ENCODE peak calls at places on chromosome 15, in seven cellular contexts. X is keratinocyte, E is Panc1, O is WERI-Rb-1, S is stomach, Z is mesendoderm, B is tibial artery. U is an unnamed sample.

GRCh38 chr15:74225928-74226327 is 10.2 kb upstream of the CCDC33 start:
- DNase-seq in O (no peak), B (no peak), X (no peak), Z (no peak), E (no peak), S (no peak), U (no peak)

GRCh38 chr15:99446565-99447496 is 119.0 kb upstream of the MEF2A start:
- DNase-seq in O (peak; percentile 89), E (no peak), S (peak; percentile 23), B (no peak), X (no peak), Z (no peak), U (no peak)

GRCh38 chr15:101128191-101128590 is 123.7 kb downstream of the CHSY1 start:
- DNase-seq in E (no peak), B (no peak), O (no peak), S (no peak), X (peak; percentile 32), Z (peak; percentile 70), U (peak; percentile 78)

GRCh38 chr15:35667908-35668307 is 121.9 kb upstream of the DPH6 start:
- DNase-seq in O (no peak), S (no peak), E (no peak), Z (peak; percentile 56), X (no peak), B (no peak), U (no peak)

GRCh38 chr15:40955930-40956542 is 2.8 kb downstream of the CHAC1 start:
- DNase-seq in E (no peak), Z (no peak), S (no peak), B (no peak), X (no peak), O (no peak), U (no peak)

GRCh38 chr15:70353606-70354259 is 256.0 kb upstream of the TLE3 start:
- DNase-seq in Z (no peak), O (no peak), E (no peak), S (peak; percentile 72), B (no peak), X (no peak), U (no peak)

GRCh38 chr15:74787251-74788041 is 5.6 kb downstream of the CSK start:
- DNase-seq in O (peak; percentile 79), Z (peak; percentile 93), S (peak; percentile 72), X (no peak), E (peak; percentile 24), B (peak; percentile 73), U (peak; percentile 42)

GRCh38 chr15:64897345-64897985 is 14.2 kb upstream of the ANKDD1A start:
- DNase-seq in X (no peak), Z (no peak), B (peak; percentile 80), E (no peak), S (peak; percentile 74), O (peak; percentile 76), U (no peak)

GRCh38 chr15:44199393-44199792 is 4.3 kb upstream of the FRMD5 start:
- DNase-seq in B (no peak), E (no peak), S (no peak), O (no peak), X (no peak), Z (no peak), U (no peak)

GRCh38 chr15:100885116-100885515 is 5.5 kb downstream of the ALDH1A3 start:
- DNase-seq in O (no peak), Z (no peak), B (no peak), E (no peak), S (no peak), X (no peak), U (no peak)

GRCh38 chr15:45630958-45631691 is 3.7 kb upstream of the SQOR start:
- DNase-seq in X (peak; percentile 90), E (no peak), S (no peak), O (no peak), B (peak; percentile 53), Z (peak; percentile 22), U (no peak)

GRCh38 chr15:98442379-98442833 is 205.9 kb upstream of the IGF1R start:
- DNase-seq in Z (peak; percentile 87), B (peak; percentile 66), X (peak; percentile 84), S (peak; percentile 60), E (peak; percentile 36), O (peak; percentile 51), U (peak; percentile 86)

GRCh38 chr15:74132681-74133070 is 2.3 kb downstream of the ISLR2 start:
- DNase-seq in B (no peak), E (no peak), S (no peak), X (peak; percentile 7), O (no peak), Z (peak; percentile 51), U (no peak)

GRCh38 chr15:101028772-101029438 is 109.7 kb downstream of the LRRK1 start:
- DNase-seq in X (no peak), E (no peak), O (peak; percentile 17), B (peak; percentile 9), S (peak; percentile 14), Z (no peak), U (no peak)

GRCh38 chr15:42146551-42147430 is 9.6 kb downstream of the PLA2G4F start:
- DNase-seq in S (peak; percentile 23), O (no peak), X (no peak), B (no peak), E (no peak), Z (no peak), U (no peak)

DNA sequence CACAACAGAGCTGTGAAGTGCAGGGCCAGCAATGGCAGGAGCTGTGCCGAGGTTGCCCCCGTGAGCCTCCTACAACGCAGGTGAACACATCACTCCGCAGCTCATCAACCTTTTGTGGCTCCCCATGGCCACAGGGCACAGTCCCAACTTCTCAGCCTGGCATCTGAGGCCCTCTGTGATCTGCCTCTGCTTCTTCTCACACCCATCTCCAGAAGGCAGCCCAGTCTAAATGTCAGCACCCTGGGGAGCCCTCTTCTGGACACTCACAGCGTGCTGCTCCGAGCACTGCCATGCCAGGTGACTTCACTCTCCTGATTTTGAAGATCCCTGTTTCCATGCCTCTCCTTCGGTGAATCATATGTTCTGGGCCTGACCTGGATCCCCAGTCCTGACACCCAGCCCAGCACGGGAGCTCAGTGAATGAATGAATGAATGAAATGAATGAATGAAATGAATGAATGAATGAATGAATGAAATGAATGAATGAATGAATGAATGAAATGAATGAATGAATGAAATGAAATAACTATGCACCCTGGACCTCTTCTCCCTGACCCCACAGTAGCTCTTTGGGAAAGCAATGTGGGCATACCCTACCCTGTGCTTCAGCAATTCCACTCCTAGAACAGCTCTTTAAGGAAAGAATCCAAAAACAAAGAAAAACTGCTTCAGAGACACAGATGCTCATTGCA is 17.9 kb upstream of the SKIC8 start:
- DNase-seq in X (peak; percentile 25), E (no peak), Z (no peak), B (no peak), S (peak; percentile 33), O (peak; percentile 51), U (no peak)
- H3K4me3 ChIP-seq in X (no peak overlapping the region), E (no peak overlapping the region), Z (no peak overlapping the region), B (no peak overlapping the region), S (no peak overlapping the region), O (no peak overlapping the region), U (no peak overlapping the region)

GRCh38 chr15:22902981-22903380 is 64.5 kb downstream of the NIPA2 start:
- DNase-seq in S (no peak), Z (no peak), O (no peak), X (no peak), E (no peak), B (no peak), U (no peak)
- H3K36me3 ChIP-seq in S (peaks cover 98% of the 10 kb centered on the region), Z (peaks cover 9% of the 10 kb centered on the region), O (no peaks in the 10 kb centered on the region), X (peaks cover 34% of the 10 kb centered on the region), E (peaks cover 3% of the 10 kb centered on the region), B (peaks cover 43% of the 10 kb centered on the region), U (peaks cover 50% of the 10 kb centered on the region)

GRCh38 chr15:49439678-49440375 is 16.8 kb downstream of the FGF7 start:
- DNase-seq in S (no peak), Z (no peak), O (no peak), X (no peak), B (no peak), E (no peak), U (peak; percentile 15)

GRCh38 chr15:49438970-49439631 is 16.1 kb downstream of the FGF7 start:
- DNase-seq in S (no peak), E (no peak), X (no peak), B (peak; percentile 36), Z (peak; percentile 37), O (no peak), U (no peak)

GRCh38 chr15:49436786-49437185 is 13.7 kb downstream of the FGF7 start:
- DNase-seq in E (no peak), O (no peak), B (no peak), Z (no peak), X (no peak), S (no peak), U (no peak)

GRCh38 chr15:49441816-49442215 is 18.8 kb downstream of the FGF7 start:
- DNase-seq in O (no peak), S (no peak), B (no peak), Z (no peak), X (no peak), E (no peak), U (no peak)
- H3K27ac ChIP-seq in O (no peak overlapping the region), S (no peak overlapping the region), B (no peak overlapping the region), Z (no peak overlapping the region), X (no peak overlapping the region), E (no peak overlapping the region), U (no peak overlapping the region)

GRCh38 chr15:92653366-92653765 is 2.2 kb downstream of the FAM174B start:
- DNase-seq in X (no peak), Z (no peak), E (no peak), B (no peak), S (no peak), O (no peak), U (no peak)

GRCh38 chr15:92653836-92654524 is 1.6 kb downstream of the FAM174B start:
- DNase-seq in S (peak; percentile 80), Z (peak; percentile 67), B (no peak), X (no peak), O (peak; percentile 59), E (no peak), U (no peak)

GRCh38 chr15:92655178-92655995 is at the start of gene FAM174B:
- DNase-seq in S (peak; percentile 69), B (no peak), E (no peak), X (no peak), O (peak; percentile 61), Z (peak; percentile 84), U (no peak)

GRCh38 chr15:92656089-92656488 is 514 bp upstream of the FAM174B start:
- DNase-seq in S (no peak), X (no peak), B (no peak), E (no peak), O (no peak), Z (peak; percentile 39), U (no peak)

GRCh38 chr15:92654662-92655061 is 913 bp downstream of the FAM174B start:
- DNase-seq in E (no peak), O (no peak), S (no peak), X (no peak), Z (no peak), B (no peak), U (no peak)
- H3K4me3 ChIP-seq in E (peak overlapping the region; percentile 51), O (peak overlapping the region; percentile 64), S (peak overlapping the region; percentile 63), X (no peak overlapping the region), Z (peak overlapping the region; percentile 12), B (peak overlapping the region; percentile 75), U (no peak overlapping the region)

GRCh38 chr15:62841891-62842559 is 200.5 kb upstream of the TPM1 start:
- DNase-seq in E (no peak), Z (no peak), O (no peak), B (no peak), X (no peak), S (no peak), U (no peak)
- H3K36me3 ChIP-seq in E (no peaks in the 10 kb centered on the region), Z (no peaks in the 10 kb centered on the region), O (peaks cover 8% of the 10 kb centered on the region), B (peaks cover 11% of the 10 kb centered on the region), X (peaks cover 14% of the 10 kb centered on the region), S (peaks cover 73% of the 10 kb centered on the region), U (peaks cover 8% of the 10 kb centered on the region)

U was measured in SJSA1.